ENCODE peak calls at places on chromosome 6, in six cellular contexts. Q is NCI-H1105, W is psoas muscle, R is progenitor cell of endocrine pancreas, V is kidney glomerular epithelial cell, G is HFFc6. L is an unnamed sample.

GRCh38 chr6:139850512-139850911 is 476.1 kb upstream of the CITED2 start:
- DNase-seq in Q (no peak), W (no peak), R (no peak), V (no peak), G (no peak), L (no peak)

GRCh38 chr6:129730477-129731165 is 20.6 kb upstream of the ARHGAP18 start:
- DNase-seq in Q (peak; percentile 36), W (no peak), R (no peak), V (peak; percentile 36), G (peak; percentile 29), L (peak; percentile 27)

GRCh38 chr6:128725271-128726233 is 157.4 kb upstream of the LAMA2 start:
- DNase-seq in Q (peak; percentile 17), W (no peak), R (peak; percentile 11), V (peak; percentile 51), G (peak; percentile 48), L (peak; percentile 1)

GRCh38 chr6:112163295-112164257 is 76.2 kb downstream of the FAM229B start:
- DNase-seq in Q (peak; percentile 17), W (peak; percentile 71), R (peak; percentile 64), V (peak; percentile 42), G (peak; percentile 42), L (peak; percentile 66)

GRCh38 chr6:80633412-80633811 is 526.9 kb downstream of the BCKDHB start:
- DNase-seq in Q (no peak), W (no peak), R (no peak), V (no peak), G (no peak), L (no peak)

GRCh38 chr6:156167289-156168076 is 609.7 kb upstream of the ARID1B start:
- DNase-seq in Q (peak; percentile 85), W (no peak), R (no peak), V (no peak), G (peak; percentile 33), L (no peak)

GRCh38 chr6:3899970-3900439 is 50.8 kb downstream of the FAM50B start:
- DNase-seq in Q (no peak), W (no peak), R (no peak), V (peak; percentile 6), G (no peak), L (no peak)

GRCh38 chr6:56489559-56489958 is 153.1 kb downstream of the DST start:
- DNase-seq in Q (no peak), W (no peak), R (no peak), V (no peak), G (no peak), L (no peak)

GRCh38 chr6:11970114-11970513 is 42.0 kb upstream of the HIVEP1 start:
- DNase-seq in Q (no peak), W (no peak), R (no peak), V (no peak), G (no peak), L (no peak)

GRCh38 chr6:110664933-110665332 is 150.3 kb downstream of the CDK19 start:
- DNase-seq in Q (no peak), W (no peak), R (no peak), V (no peak), G (peak; percentile 55), L (no peak)

GRCh38 chr6:42140051-42140450 is 2.4 kb downstream of the C6orf132 start:
- DNase-seq in Q (no peak), W (no peak), R (no peak), V (no peak), G (peak; percentile 28), L (no peak)

GRCh38 chr6:77172578-77172977 is 290.7 kb downstream of the HTR1B start:
- DNase-seq in Q (no peak), W (no peak), R (no peak), V (no peak), G (no peak), L (no peak)

GRCh38 chr6:81636930-81637568 is 115.4 kb downstream of the TENT5A start:
- DNase-seq in Q (no peak), W (no peak), R (no peak), V (no peak), G (no peak), L (no peak)

GRCh38 chr6:34138924-34139323 is 7.0 kb downstream of the GRM4 start:
- DNase-seq in Q (no peak), W (no peak), R (no peak), V (no peak), G (no peak), L (no peak)